ENCODE peak calls at places on chromosomes 13 and 19, in seven cellular contexts. One of them, this sample, is unnamed.

GRCh38 chr13:44364601-44365000 is 9.0 kb upstream of the SERP2 start:
- DNase-seq in HT1080: peak
- DNase-seq in heart right ventricle: no peak
- DNase-seq in upper lobe of right lung: no peak
- DNase-seq in posterior vena cava: no peak
- DNase-seq in breast epithelium: no peak
- DNase-seq in AG20443: peak
- DNase-seq in this sample: no peak

GRCh38 chr13:32164622-32165268 is 133.2 kb downstream of the FRY start:
- DNase-seq in HT1080: peak
- DNase-seq in heart right ventricle: no peak
- DNase-seq in upper lobe of right lung: no peak
- DNase-seq in posterior vena cava: no peak
- DNase-seq in breast epithelium: no peak
- DNase-seq in AG20443: peak
- DNase-seq in this sample: peak

GRCh38 chr13:22137361-22138050 is 466.6 kb downstream of the FGF9 start:
- DNase-seq in HT1080: no peak
- DNase-seq in heart right ventricle: no peak
- DNase-seq in upper lobe of right lung: no peak
- DNase-seq in posterior vena cava: no peak
- DNase-seq in breast epithelium: no peak
- DNase-seq in AG20443: no peak
- DNase-seq in this sample: no peak

GRCh38 chr13:69319659-69320058 is 788.0 kb upstream of the ATXN8OS start:
- DNase-seq in HT1080: peak
- DNase-seq in heart right ventricle: no peak
- DNase-seq in upper lobe of right lung: no peak
- DNase-seq in posterior vena cava: no peak
- DNase-seq in breast epithelium: no peak
- DNase-seq in AG20443: no peak
- DNase-seq in this sample: no peak

GRCh38 chr19:3047307-3048189 is 14.7 kb downstream of the TLE5 start:
- DNase-seq in HT1080: no peak
- DNase-seq in heart right ventricle: peak
- DNase-seq in upper lobe of right lung: peak
- DNase-seq in posterior vena cava: peak
- DNase-seq in breast epithelium: peak
- DNase-seq in AG20443: peak
- DNase-seq in this sample: peak

GRCh38 chr13:113547248-113547971 is 37.1 kb upstream of the TFDP1 start:
- DNase-seq in HT1080: peak
- DNase-seq in heart right ventricle: no peak
- DNase-seq in upper lobe of right lung: peak
- DNase-seq in posterior vena cava: peak
- DNase-seq in breast epithelium: peak
- DNase-seq in AG20443: peak
- DNase-seq in this sample: peak

GRCh38 chr19:18798384-18799352 is 7.6 kb upstream of the COMP start:
- DNase-seq in HT1080: no peak
- DNase-seq in heart right ventricle: no peak
- DNase-seq in upper lobe of right lung: no peak
- DNase-seq in posterior vena cava: no peak
- DNase-seq in breast epithelium: no peak
- DNase-seq in AG20443: no peak
- DNase-seq in this sample: peak

GRCh38 chr13:113552786-113553540 is 31.6 kb upstream of the TFDP1 start:
- DNase-seq in HT1080: no peak
- DNase-seq in heart right ventricle: no peak
- DNase-seq in upper lobe of right lung: peak
- DNase-seq in posterior vena cava: peak
- DNase-seq in breast epithelium: peak
- DNase-seq in AG20443: no peak
- DNase-seq in this sample: no peak

GRCh38 chr19:35216833-35217707 is 11.5 kb downstream of the FAM187B start:
- DNase-seq in HT1080: no peak
- DNase-seq in heart right ventricle: no peak
- DNase-seq in upper lobe of right lung: peak
- DNase-seq in posterior vena cava: no peak
- DNase-seq in breast epithelium: no peak
- DNase-seq in AG20443: no peak
- DNase-seq in this sample: no peak

GRCh38 chr13:60627071-60627686 is 230.2 kb downstream of the TDRD3 start:
- DNase-seq in HT1080: peak
- DNase-seq in heart right ventricle: no peak
- DNase-seq in upper lobe of right lung: no peak
- DNase-seq in posterior vena cava: no peak
- DNase-seq in breast epithelium: no peak
- DNase-seq in AG20443: peak
- DNase-seq in this sample: peak

GRCh38 chr19:56301152-56301551 is 13.5 kb downstream of the ZSCAN5A start:
- DNase-seq in HT1080: peak
- DNase-seq in heart right ventricle: no peak
- DNase-seq in upper lobe of right lung: no peak
- DNase-seq in posterior vena cava: no peak
- DNase-seq in breast epithelium: no peak
- DNase-seq in AG20443: no peak
- DNase-seq in this sample: no peak

GRCh38 chr19:2315818-2316353 is 7.9 kb upstream of the LINGO3 start:
- DNase-seq in HT1080: peak
- DNase-seq in heart right ventricle: peak
- DNase-seq in upper lobe of right lung: peak
- DNase-seq in posterior vena cava: peak
- DNase-seq in breast epithelium: no peak
- DNase-seq in AG20443: peak
- DNase-seq in this sample: peak

GRCh38 chr19:50496189-50497029 is 14.6 kb downstream of the JOSD2 start:
- DNase-seq in HT1080: peak
- DNase-seq in heart right ventricle: peak
- DNase-seq in upper lobe of right lung: peak
- DNase-seq in posterior vena cava: peak
- DNase-seq in breast epithelium: no peak
- DNase-seq in AG20443: no peak
- DNase-seq in this sample: no peak

GRCh38 chr13:42762251-42762650 is 19.1 kb upstream of the FAM216B start:
- DNase-seq in HT1080: no peak
- DNase-seq in heart right ventricle: no peak
- DNase-seq in upper lobe of right lung: no peak
- DNase-seq in posterior vena cava: no peak
- DNase-seq in breast epithelium: no peak
- DNase-seq in AG20443: no peak
- DNase-seq in this sample: no peak

GRCh38 chr19:1117654-1118053 is 13.9 kb downstream of the GPX4 start:
- DNase-seq in HT1080: no peak
- DNase-seq in heart right ventricle: no peak
- DNase-seq in upper lobe of right lung: no peak
- DNase-seq in posterior vena cava: no peak
- DNase-seq in breast epithelium: no peak
- DNase-seq in AG20443: no peak
- DNase-seq in this sample: no peak

GRCh38 chr19:35247526-35248309 is 1.1 kb upstream of the LSR start:
- DNase-seq in HT1080: no peak
- DNase-seq in heart right ventricle: no peak
- DNase-seq in upper lobe of right lung: peak
- DNase-seq in posterior vena cava: peak
- DNase-seq in breast epithelium: peak
- DNase-seq in AG20443: peak
- DNase-seq in this sample: no peak

GRCh38 chr13:42107006-42107405 is 58.6 kb downstream of the DGKH start:
- DNase-seq in HT1080: no peak
- DNase-seq in heart right ventricle: no peak
- DNase-seq in upper lobe of right lung: no peak
- DNase-seq in posterior vena cava: no peak
- DNase-seq in breast epithelium: no peak
- DNase-seq in AG20443: no peak
- DNase-seq in this sample: no peak

GRCh38 chr13:112845511-112846144 is 123.4 kb upstream of the MCF2L start:
- DNase-seq in HT1080: no peak
- DNase-seq in heart right ventricle: no peak
- DNase-seq in upper lobe of right lung: no peak
- DNase-seq in posterior vena cava: no peak
- DNase-seq in breast epithelium: no peak
- DNase-seq in AG20443: no peak
- DNase-seq in this sample: no peak

GRCh38 chr13:90968510-90968909 is 379.0 kb upstream of the MIR17HG start:
- DNase-seq in HT1080: peak
- DNase-seq in heart right ventricle: no peak
- DNase-seq in upper lobe of right lung: no peak
- DNase-seq in posterior vena cava: no peak
- DNase-seq in breast epithelium: no peak
- DNase-seq in AG20443: peak
- DNase-seq in this sample: no peak

GRCh38 chr19:23203841-23204344 is 46.3 kb downstream of the ZNF724 start:
- DNase-seq in HT1080: no peak
- DNase-seq in heart right ventricle: peak
- DNase-seq in upper lobe of right lung: no peak
- DNase-seq in posterior vena cava: peak
- DNase-seq in breast epithelium: no peak
- DNase-seq in AG20443: peak
- DNase-seq in this sample: peak

GRCh38 chr19:29714371-29714952 is 599 bp downstream of the C19orf12 start:
- DNase-seq in HT1080: no peak
- DNase-seq in heart right ventricle: no peak
- DNase-seq in upper lobe of right lung: peak
- DNase-seq in posterior vena cava: no peak
- DNase-seq in breast epithelium: no peak
- DNase-seq in AG20443: peak
- DNase-seq in this sample: peak

GRCh38 chr19:19475845-19476828 is 39.2 kb downstream of the TSSK6 start:
- DNase-seq in HT1080: no peak
- DNase-seq in heart right ventricle: no peak
- DNase-seq in upper lobe of right lung: no peak
- DNase-seq in posterior vena cava: no peak
- DNase-seq in breast epithelium: no peak
- DNase-seq in AG20443: peak
- DNase-seq in this sample: peak

GRCh38 chr19:33227242-33227650 is 1.6 kb upstream of the SLC7A10 start:
- DNase-seq in HT1080: no peak
- DNase-seq in heart right ventricle: peak
- DNase-seq in upper lobe of right lung: peak
- DNase-seq in posterior vena cava: no peak
- DNase-seq in breast epithelium: no peak
- DNase-seq in AG20443: no peak
- DNase-seq in this sample: no peak

This sample was measured in osteoblast.